ENCODE peak calls at places on chromosomes 12 and 14, in seven cellular contexts. F, M, R, C, V, D and I are unnamed samples.

GRCh38 chr14:103108749-103109207 is 14.3 kb downstream of the EXOC3L4 start:
- DNase-seq in M (peak), R (no peak), D (no peak), V (no peak), C (no peak), F (no peak), I (peak)

GRCh38 chr14:57898837-57899572 is 33.1 kb upstream of the SLC35F4 start:
- DNase-seq in F (no peak), C (no peak), V (no peak), R (no peak), D (no peak), M (no peak), I (no peak)

GRCh38 chr14:104087505-104087904 is 2.0 kb downstream of the ASPG start:
- DNase-seq in D (no peak), V (no peak), C (no peak), R (no peak), M (peak), F (no peak), I (no peak)

GRCh38 chr14:97820781-97821180 is 1023.6 kb downstream of the VRK1 start:
- DNase-seq in C (no peak), F (no peak), V (no peak), D (no peak), M (no peak), R (no peak), I (no peak)

GRCh38 chr12:115467531-115467930 is 783.6 kb upstream of the TBX3 start:
- DNase-seq in C (no peak), D (no peak), V (no peak), R (no peak), M (no peak), F (no peak), I (no peak)

GRCh38 chr12:122951406-122951805 is 14.9 kb downstream of the ABCB9 start:
- DNase-seq in C (no peak), F (peak), M (no peak), R (no peak), D (no peak), V (no peak), I (peak)

GRCh38 chr12:47818701-47819543 is 781 bp downstream of the HDAC7 start:
- DNase-seq in F (peak), M (peak), C (peak), V (no peak), D (peak), R (peak), I (no peak)

GRCh38 chr14:32682219-32682618 is 256.5 kb upstream of the NPAS3 start:
- DNase-seq in C (no peak), F (no peak), M (no peak), R (no peak), D (no peak), V (no peak), I (no peak)

GRCh38 chr14:20228681-20229080 is at the start of gene OR11H7:
- DNase-seq in C (no peak), D (no peak), V (no peak), R (no peak), M (no peak), F (no peak), I (no peak)

GRCh38 chr14:34174973-34175372 is 224.1 kb upstream of the EGLN3 start:
- DNase-seq in D (no peak), C (no peak), M (no peak), V (no peak), R (no peak), F (no peak), I (no peak)

GRCh38 chr12:86744547-86745212 is 488.5 kb upstream of the MGAT4C start:
- DNase-seq in V (no peak), D (no peak), M (no peak), C (no peak), R (no peak), F (no peak), I (no peak)

GRCh38 chr12:88391556-88391955 is 188.7 kb downstream of the KITLG start:
- DNase-seq in C (peak), D (peak), R (no peak), V (peak), M (no peak), F (peak), I (peak)

GRCh38 chr12:118480235-118480634 is 103.9 kb downstream of the SUDS3 start:
- DNase-seq in M (no peak), D (no peak), R (no peak), C (no peak), V (no peak), F (no peak), I (no peak)

GRCh38 chr14:58216544-58216943 is 16.6 kb downstream of the ACTR10 start:
- DNase-seq in F (no peak), R (no peak), V (no peak), M (no peak), C (no peak), D (no peak), I (peak)

GRCh38 chr14:68796418-68797101 is 3.7 kb upstream of the ZFP36L1 start:
- DNase-seq in V (no peak), F (no peak), M (peak), C (no peak), D (peak), R (no peak), I (no peak)

GRCh38 chr12:69161835-69162234 is 77.5 kb upstream of the CPSF6 start:
- DNase-seq in C (peak), V (peak), R (no peak), F (no peak), D (peak), M (no peak), I (peak)

GRCh38 chr14:54564071-54564798 is 2.7 kb upstream of the SAMD4A start:
- DNase-seq in M (peak), F (peak), D (peak), C (peak), V (no peak), R (peak), I (peak)

GRCh38 chr12:105347486-105347885 is 17.0 kb downstream of the C12orf75 start:
- DNase-seq in M (no peak), D (no peak), R (no peak), V (peak), F (no peak), C (no peak), I (no peak)

GRCh38 chr12:8687846-8688601 is 9.8 kb upstream of the RIMKLB start:
- DNase-seq in M (peak), R (peak), C (no peak), V (peak), F (peak), D (peak), I (peak)

GRCh38 chr14:38256358-38256840 is 506 bp upstream of the CLEC14A start:
- DNase-seq in M (no peak), F (peak), V (no peak), D (peak), C (no peak), R (no peak), I (peak)

GRCh38 chr12:19095869-19096480 is 33.6 kb upstream of the PLEKHA5 start:
- DNase-seq in R (no peak), D (no peak), M (no peak), V (no peak), F (no peak), C (no peak), I (peak)

GRCh38 chr12:131060011-131060703 is 106.5 kb downstream of the ADGRD1 start:
- DNase-seq in F (no peak), D (no peak), C (no peak), R (no peak), V (no peak), M (no peak), I (no peak)

GRCh38 chr12:48034835-48035805 is 30.8 kb upstream of the COL2A1 start:
- DNase-seq in D (no peak), M (no peak), F (no peak), C (no peak), V (no peak), R (no peak), I (no peak)

GRCh38 chr14:24965934-24966593 is 83.9 kb downstream of the STXBP6 start:
- DNase-seq in M (no peak), D (peak), V (peak), F (peak), C (no peak), R (peak), I (peak)

GRCh38 chr14:31510222-31510621 is 22.4 kb upstream of the GPR33 start:
- DNase-seq in V (no peak), R (peak), M (peak), D (peak), F (peak), C (peak), I (peak)

GRCh38 chr14:104462651-104463630 is 116.6 kb upstream of the C14orf180 start:
- DNase-seq in D (no peak), C (no peak), F (no peak), M (no peak), V (no peak), R (no peak), I (peak)

GRCh38 chr14:72889366-72889765 is 4.5 kb downstream of the DPF3 start:
- DNase-seq in D (no peak), V (no peak), R (peak), F (no peak), M (no peak), C (peak), I (no peak)

GRCh38 chr14:59882957-59883356 is 12.4 kb upstream of the RTN1 start:
- DNase-seq in M (peak), F (no peak), D (no peak), V (no peak), C (no peak), R (no peak), I (no peak)

GRCh38 chr12:107200394-107200793 is 107.0 kb upstream of the CRY1 start:
- DNase-seq in C (no peak), D (peak), V (no peak), R (no peak), M (no peak), F (no peak), I (peak)

GRCh38 chr12:69885656-69886055 is 60.6 kb downstream of the MYRFL start:
- DNase-seq in R (no peak), C (no peak), V (no peak), F (no peak), M (no peak), D (no peak), I (no peak)

GRCh38 chr14:103260629-103261124 is 73.4 kb upstream of the EIF5 start:
- DNase-seq in V (no peak), C (no peak), R (no peak), F (peak), D (peak), M (no peak), I (peak)

GRCh38 chr12:76037130-76038105 is 5.8 kb upstream of the PHLDA1 start:
- DNase-seq in M (peak), V (peak), R (peak), D (peak), F (peak), C (peak), I (peak)

GRCh38 chr14:58805605-58806358 is 168.0 kb downstream of the DACT1 start:
- DNase-seq in R (no peak), M (no peak), V (peak), F (peak), D (no peak), C (no peak), I (peak)

GRCh38 chr12:52086944-52087835 is 7.7 kb downstream of the SMIM41 start:
- DNase-seq in M (no peak), D (no peak), C (no peak), R (no peak), V (no peak), F (no peak), I (no peak)

GRCh38 chr12:49635036-49635435 is 11.7 kb downstream of the PRPF40B start:
- DNase-seq in R (no peak), D (no peak), C (no peak), F (no peak), M (no peak), V (no peak), I (no peak)
- H3K4me3 ChIP-seq in R (no peak), D (no peak), C (no peak), F (no peak), M (no peak), V (no peak), I (no peak)

GRCh38 chr14:100317897-100318808 is 5.0 kb upstream of the SLC25A47 start:
- DNase-seq in M (peak), R (peak), D (peak), C (peak), F (peak), V (no peak), I (peak)
- TF ChIP-seq CTCF in M (peak), R (peak), D (peak), C (peak), F (peak), V (peak), I (peak)

DNA sequence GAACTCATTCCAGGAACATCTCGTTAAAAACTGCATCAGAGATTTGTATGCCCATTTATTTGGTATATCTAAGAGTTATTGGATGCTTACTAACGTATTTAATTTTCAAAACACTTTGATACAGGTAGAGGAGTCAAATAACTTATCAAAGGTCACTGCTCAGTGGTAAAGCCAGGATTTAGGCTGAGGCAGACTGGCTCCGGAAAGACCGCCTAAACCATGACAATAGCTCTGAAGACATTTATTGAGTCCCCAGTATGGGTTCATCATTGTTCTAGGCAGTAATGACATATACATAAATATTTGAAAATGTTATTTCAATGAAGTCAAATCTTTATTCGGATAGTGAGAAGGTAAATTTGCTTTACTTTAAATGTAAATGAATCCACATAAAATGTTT is 30.3 kb downstream of the WBP11 start:
- DNase-seq in F (no peak), M (peak), D (no peak), V (no peak), C (no peak), R (no peak), I (no peak)
- H3K4me3 ChIP-seq in F (no peak), M (peak), D (no peak), V (no peak), C (no peak), R (no peak), I (no peak)

GRCh38 chr12:56104109-56104814 is at the start of gene PA2G4:
- DNase-seq in C (peak), V (peak), R (peak), M (peak), F (peak), D (peak), I (peak)

GRCh38 chr12:56103823-56104108 is 593 bp upstream of the PA2G4 start:
- DNase-seq in F (no peak), R (no peak), C (peak), D (no peak), V (no peak), M (no peak), I (no peak)

GRCh38 chr12:56103066-56103711 is 1.2 kb upstream of the PA2G4 start:
- DNase-seq in V (no peak), R (no peak), C (no peak), M (no peak), D (no peak), F (no peak), I (no peak)

GRCh38 chr12:56105503-56105902 is 1.1 kb downstream of the PA2G4 start:
- DNase-seq in D (no peak), V (no peak), F (no peak), M (no peak), R (no peak), C (no peak), I (no peak)

DNA sequence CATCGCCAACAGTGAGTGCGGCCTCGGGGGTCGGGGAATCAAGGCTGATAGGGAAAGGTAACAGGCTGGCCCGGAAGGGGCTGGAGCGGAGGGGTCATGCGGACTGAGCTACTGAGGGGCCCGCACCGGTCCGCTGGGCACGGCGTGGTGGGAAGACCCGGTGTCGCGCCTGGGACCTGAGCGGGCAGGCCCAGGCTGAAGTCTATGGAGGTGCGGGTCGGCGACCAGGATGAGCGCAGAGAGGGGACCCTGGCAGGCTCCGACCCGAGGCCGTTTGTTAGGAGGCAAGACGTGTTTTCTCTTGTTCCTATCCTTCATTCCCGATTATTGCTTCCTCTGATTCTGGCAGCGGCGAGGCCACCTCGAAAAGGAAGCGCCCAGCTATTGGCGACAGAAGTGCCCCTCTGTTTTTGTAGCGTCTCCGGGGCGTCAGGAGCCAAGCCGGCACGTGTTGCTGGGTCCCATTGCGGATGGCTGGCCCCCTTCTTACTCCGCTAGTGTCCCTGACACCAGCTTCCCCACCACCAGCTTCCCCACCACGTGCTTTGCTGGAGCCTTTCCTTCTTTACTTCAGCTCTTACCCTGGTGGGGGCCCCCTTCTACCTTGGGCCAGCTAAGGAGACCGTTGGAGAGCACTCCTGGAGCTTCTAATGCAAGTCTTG is 587 bp downstream of the PA2G4 start:
- DNase-seq in F (peak), D (peak), M (peak), R (peak), C (peak), V (no peak), I (peak)
- TF ChIP-seq CTCF in F (peak), D (no peak), M (no peak), R (no peak), C (peak), V (peak), I (no peak)

DNA sequence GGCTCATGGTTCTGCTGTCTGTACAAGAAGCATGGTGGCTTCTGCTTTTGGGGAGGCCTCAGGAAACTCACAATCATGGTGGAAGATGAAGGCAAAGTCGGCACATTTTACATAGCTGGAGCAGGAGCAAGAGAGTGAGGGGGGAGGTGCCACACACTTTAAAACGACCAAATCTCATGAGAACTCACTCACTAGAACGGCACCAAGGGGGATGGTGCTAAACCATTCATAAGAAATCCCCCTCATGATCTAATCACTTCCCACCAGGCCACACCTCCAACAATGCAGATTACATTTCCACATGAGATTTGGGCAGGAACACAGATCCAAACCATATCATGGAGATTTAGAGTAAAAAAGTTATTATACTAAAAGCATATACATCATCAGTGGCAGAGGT is 13.6 kb upstream of the LEMD3 start:
- DNase-seq in V (no peak), M (no peak), C (no peak), D (no peak), F (no peak), R (no peak), I (no peak)
- H3K4me3 ChIP-seq in V (no peak), M (no peak), C (no peak), D (no peak), F (no peak), R (no peak), I (no peak)

GRCh38 chr12:20950248-20950647 is 139.7 kb downstream of the SLCO1B3 start:
- DNase-seq in C (peak), V (no peak), R (peak), F (peak), M (peak), D (no peak), I (peak)
- TF ChIP-seq CTCF in C (peak), V (peak), R (peak), F (peak), M (peak), D (peak), I (peak)

GRCh38 chr12:109968032-109968420 is 28.1 kb downstream of the GIT2 start:
- DNase-seq in M (no peak), R (no peak), V (no peak), F (no peak), D (no peak), C (peak), I (no peak)
- H3K4me3 ChIP-seq in M (no peak), R (no peak), V (no peak), F (no peak), D (no peak), C (no peak), I (no peak)

DNA sequence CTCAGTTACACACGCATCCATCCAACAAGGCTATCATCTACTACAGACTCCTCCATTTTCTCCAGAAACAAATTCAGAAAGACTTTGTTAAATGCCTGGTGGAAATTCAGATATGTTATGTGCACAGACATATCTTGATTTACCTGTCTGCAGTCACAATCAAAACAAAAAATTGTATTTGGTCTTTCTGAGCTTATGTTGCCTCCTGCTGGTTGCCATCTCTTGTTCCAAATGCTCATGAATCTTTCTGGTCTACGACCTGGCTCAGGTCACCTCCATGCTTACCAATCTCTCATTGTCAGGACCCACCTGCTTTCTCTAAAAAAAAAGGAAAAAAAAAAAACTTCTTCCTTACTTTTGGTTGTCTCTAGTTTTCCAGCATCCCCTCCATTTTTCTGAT is 169.2 kb upstream of the PLXNC1 start:
- DNase-seq in C (peak), F (peak), M (peak), V (peak), D (no peak), R (peak), I (peak)
- TF ChIP-seq CTCF in C (peak), F (peak), M (peak), V (peak), D (peak), R (peak), I (peak)

GRCh38 chr12:65157091-65157490 is 12.3 kb upstream of the LEMD3 start:
- DNase-seq in M (no peak), D (no peak), V (no peak), R (no peak), C (no peak), F (no peak), I (no peak)

GRCh38 chr12:65152586-65152985 is 16.8 kb upstream of the LEMD3 start:
- DNase-seq in M (no peak), R (no peak), D (peak), F (no peak), C (no peak), V (no peak), I (peak)

GRCh38 chr12:65152012-65152411 is 17.4 kb upstream of the LEMD3 start:
- DNase-seq in D (no peak), F (no peak), C (no peak), M (no peak), R (no peak), V (no peak), I (no peak)

DNA sequence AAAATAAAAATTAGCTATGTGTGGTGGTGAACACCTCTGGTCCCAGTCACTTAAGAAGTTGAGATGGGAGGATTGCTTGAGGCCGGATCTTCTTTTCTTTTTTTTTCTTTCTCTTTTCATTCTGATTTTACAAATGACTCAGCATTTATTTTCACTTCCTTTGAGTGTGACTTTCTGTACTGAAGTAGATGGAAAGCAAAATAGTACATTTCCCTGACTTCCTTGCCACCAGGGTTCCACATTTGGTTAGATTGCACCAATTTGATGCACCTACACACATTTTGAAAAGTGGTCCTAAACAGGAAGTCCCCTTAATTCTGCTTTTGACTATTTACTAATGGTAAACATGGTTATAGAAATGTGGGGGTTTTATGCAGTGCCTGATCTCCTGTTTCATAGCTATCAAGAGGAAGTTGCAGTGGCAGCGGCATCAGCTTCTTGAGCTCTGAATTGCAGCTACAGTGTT is 13.0 kb upstream of the LEMD3 start:
- DNase-seq in R (no peak), F (peak), M (no peak), V (no peak), D (no peak), C (peak), I (peak)
- H3K4me3 ChIP-seq in R (no peak), F (no peak), M (no peak), V (no peak), D (no peak), C (peak), I (no peak)